ENCODE peak calls at places on chromosomes 2 and 18, in ten cellular contexts. H is left ventricle myocardium inferior; C is sigmoid colon; I is caudate nucleus; L is Peyer's patch; N is brain microvascular endothelial cell; G is aorta; R is AG04450; E is H9; Q is CD8-positive, alpha-beta T cell. D is an unnamed sample.

GRCh38 chr2:176907341-176907740 is 305.3 kb upstream of the HNRNPA3 start:
- DNase-seq in H (no peak), C (no peak), I (no peak), L (no peak), N (no peak), G (no peak), R (no peak), E (no peak), Q (no peak), D (no peak)

GRCh38 chr2:175824243-175824642 is 177.8 kb downstream of the LNPK start:
- DNase-seq in H (no peak), C (no peak), I (no peak), L (no peak), N (no peak), G (no peak), R (no peak), E (no peak), Q (no peak), D (no peak)

GRCh38 chr2:181832015-181832414 is 59.5 kb upstream of the ITPRID2 start:
- DNase-seq in H (no peak), C (no peak), I (no peak), L (no peak), N (no peak), G (no peak), R (no peak), E (no peak), Q (no peak), D (no peak)

GRCh38 chr2:128309341-128310093 is 9.2 kb downstream of the HS6ST1 start:
- DNase-seq in H (peak), C (peak), I (no peak), L (peak), N (no peak), G (no peak), R (peak), E (peak), Q (no peak), D (peak)

GRCh38 chr18:25735447-25735846 is 355.0 kb downstream of the SS18 start:
- DNase-seq in H (no peak), C (no peak), I (no peak), L (no peak), N (no peak), G (no peak), R (no peak), E (no peak), Q (no peak), D (no peak)

GRCh38 chr18:56083889-56084288 is 495.9 kb upstream of the TCF4 start:
- DNase-seq in H (no peak), C (no peak), I (no peak), L (no peak), N (no peak), G (no peak), R (no peak), E (peak), Q (no peak), D (no peak)

GRCh38 chr2:223668302-223668998 is 66.3 kb upstream of the SCG2 start:
- DNase-seq in H (no peak), C (no peak), I (no peak), L (no peak), N (peak), G (no peak), R (no peak), E (no peak), Q (no peak), D (no peak)

GRCh38 chr2:191171291-191171690 is 20.5 kb upstream of the STAT4 start:
- DNase-seq in H (no peak), C (no peak), I (no peak), L (no peak), N (no peak), G (no peak), R (no peak), E (no peak), Q (no peak), D (no peak)

GRCh38 chr2:218028562-218029348 is 26.0 kb upstream of the TNS1 start:
- DNase-seq in H (no peak), C (peak), I (no peak), L (peak), N (no peak), G (no peak), R (no peak), E (peak), Q (no peak), D (no peak)

GRCh38 chr2:158255257-158255656 is 153.6 kb downstream of the UPP2 start:
- DNase-seq in H (no peak), C (no peak), I (no peak), L (no peak), N (no peak), G (no peak), R (no peak), E (no peak), Q (no peak), D (no peak)

GRCh38 chr2:194765723-194766122 is 891.3 kb upstream of the SLC39A10 start:
- DNase-seq in H (no peak), C (no peak), I (no peak), L (no peak), N (no peak), G (no peak), R (no peak), E (no peak), Q (no peak), D (no peak)

GRCh38 chr2:209002054-209002453 is 421.8 kb upstream of the MAP2 start:
- DNase-seq in H (no peak), C (no peak), I (no peak), L (no peak), N (no peak), G (no peak), R (no peak), E (no peak), Q (no peak), D (no peak)

GRCh38 chr2:74939919-74940812 is 18.3 kb upstream of the POLE4 start:
- DNase-seq in H (no peak), C (no peak), I (no peak), L (no peak), N (no peak), G (no peak), R (no peak), E (no peak), Q (no peak), D (no peak)

GRCh38 chr2:47501374-47502200 is 98.6 kb downstream of the MSH2 start:
- DNase-seq in H (no peak), C (no peak), I (no peak), L (no peak), N (peak), G (no peak), R (no peak), E (no peak), Q (no peak), D (no peak)
- H3K27ac ChIP-seq in H (no peak), C (no peak), I (no peak), L (no peak), N (peak), G (no peak), R (no peak), E (no peak), Q (no peak), D (peak)

GRCh38 chr2:142423603-142424002 is 292.8 kb upstream of the LRP1B start:
- DNase-seq in H (no peak), C (no peak), I (no peak), L (no peak), N (no peak), G (no peak), R (no peak), E (no peak), Q (no peak), D (no peak)
- H3K27ac ChIP-seq in H (no peak), C (no peak), I (no peak), L (no peak), N (no peak), G (no peak), R (no peak), E (no peak), Q (no peak), D (no peak)

GRCh38 chr2:38691994-38692393 is 26.1 kb downstream of the GALM start:
- DNase-seq in H (no peak), C (no peak), I (no peak), L (no peak), N (no peak), G (no peak), R (no peak), E (no peak), Q (no peak), D (no peak)
- H3K27ac ChIP-seq in H (no peak), C (no peak), I (no peak), L (no peak), N (no peak), G (no peak), R (no peak), E (no peak), Q (no peak), D (peak)

DNA sequence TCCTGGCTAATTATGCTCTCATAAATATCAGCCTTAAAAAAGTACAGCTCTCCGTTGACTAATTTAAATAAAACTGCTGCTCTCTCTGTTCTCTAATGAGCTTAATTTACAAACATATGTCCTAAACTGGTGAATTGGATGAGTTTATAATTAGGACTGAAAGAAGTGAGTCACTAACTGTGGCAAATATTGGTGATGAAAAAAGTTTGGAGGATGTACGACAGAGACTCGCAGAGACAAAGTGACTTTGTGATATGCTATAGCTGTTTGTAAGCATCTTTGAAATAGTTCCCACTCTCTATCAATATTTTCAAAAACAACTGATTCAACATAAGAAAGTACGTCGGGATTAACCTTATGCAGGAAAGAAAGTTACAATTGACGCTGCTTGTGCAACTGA is 138.9 kb upstream of the TMEFF2 start:
- DNase-seq in H (no peak), C (no peak), I (no peak), L (no peak), N (no peak), G (no peak), R (no peak), E (no peak), Q (no peak), D (no peak)
- H3K27ac ChIP-seq in H (no peak), C (no peak), I (no peak), L (no peak), N (no peak), G (no peak), R (no peak), E (no peak), Q (no peak), D (no peak)

D was measured in RWPE2.